ENCODE peak calls at places on chromosomes 7 and 10, in six cellular contexts. H is CD4-positive, alpha-beta memory T cell; E is left ventricle myocardium inferior; V is body of pancreas; J is HCT116; R is adrenal gland. Z is an unnamed sample. For H3K9me3, the result is how much of the 10 kb centered on the place peaks cover.

GRCh38 chr7:6272481-6273323 is at the start of gene CYTH3:
- DNase-seq in V (peak), J (no peak), E (peak), H (peak), R (peak), Z (peak)

GRCh38 chr10:71948496-71949067 is 15.6 kb upstream of the CHST3 start:
- DNase-seq in H (no peak), R (no peak), J (no peak), E (no peak), V (no peak), Z (no peak)

GRCh38 chr7:55157347-55158105 is 138.7 kb downstream of the EGFR start:
- DNase-seq in H (no peak), V (no peak), R (no peak), E (peak), J (no peak), Z (no peak)

GRCh38 chr7:2251841-2252771 is 10.1 kb downstream of the NUDT1 start:
- DNase-seq in V (no peak), H (no peak), E (no peak), J (no peak), R (no peak), Z (no peak)

GRCh38 chr7:36390199-36391090 is 783 bp downstream of the ANLN start:
- DNase-seq in J (peak), V (peak), R (peak), E (peak), H (peak), Z (peak)

GRCh38 chr10:34815174-34816066 is at the start of gene PARD3:
- DNase-seq in E (peak), J (no peak), V (peak), H (no peak), R (peak), Z (no peak)

GRCh38 chr7:155576900-155577508 is 30.6 kb upstream of the CNPY1 start:
- DNase-seq in R (no peak), H (no peak), J (peak), E (peak), V (no peak), Z (no peak)

GRCh38 chr7:102985176-102985783 is 72.5 kb downstream of the LRRC17 start:
- DNase-seq in R (no peak), J (no peak), E (no peak), V (no peak), H (no peak), Z (no peak)

DNA sequence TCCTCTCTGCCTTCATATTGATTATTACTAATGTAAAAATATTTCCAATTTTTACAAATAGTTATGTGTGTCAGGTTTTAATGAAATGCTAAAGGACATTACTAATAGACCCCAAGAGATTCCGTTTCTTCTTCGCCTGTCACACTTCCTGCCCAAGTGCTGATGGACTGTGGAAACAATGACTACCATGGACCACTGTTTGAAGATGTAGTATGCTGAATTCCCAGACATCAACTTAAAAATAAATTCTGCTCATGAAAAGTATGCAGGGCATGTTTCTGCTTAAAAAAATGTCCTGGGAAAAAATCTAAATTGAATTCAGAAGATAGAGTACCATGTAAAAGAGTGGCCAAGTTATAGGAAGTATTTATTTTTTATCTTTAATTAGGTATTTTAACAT is 52.1 kb downstream of the ST7 start:
- DNase-seq in J (no peak), H (no peak), R (no peak), E (no peak), V (no peak), Z (no peak)
- H3K27ac ChIP-seq in J (no peak), H (no peak), R (no peak), E (no peak), V (no peak), Z (no peak)

DNA sequence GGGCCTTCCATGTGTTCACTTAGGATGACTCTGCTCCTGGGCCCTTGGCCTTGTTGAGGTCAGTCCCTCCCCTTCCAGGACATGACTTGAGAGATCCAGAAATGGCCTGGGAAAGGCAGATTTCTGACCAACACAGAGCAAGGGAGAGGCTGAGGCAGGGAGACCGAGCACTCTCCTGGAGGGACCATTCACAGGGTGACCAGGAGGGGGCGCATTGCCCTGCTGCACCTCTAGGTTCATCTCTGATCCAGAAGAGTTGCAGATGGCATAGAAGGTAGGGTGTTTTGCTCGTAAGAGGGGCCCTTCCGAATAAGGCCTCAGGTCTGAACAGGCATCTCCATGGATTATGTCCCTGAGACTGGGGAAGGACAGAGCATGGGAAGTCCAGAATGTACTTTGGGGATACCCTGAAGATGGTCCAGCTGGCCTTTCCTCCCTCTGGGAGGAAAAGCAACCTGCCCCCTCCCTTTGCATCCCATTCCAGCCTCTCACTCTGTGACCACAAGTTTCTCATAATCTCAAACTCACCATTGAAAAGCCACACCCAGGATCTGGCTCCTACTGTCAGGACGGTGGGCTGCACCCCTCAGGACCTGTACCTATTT is 6.6 kb downstream of the DMBT1 start:
- DNase-seq in J (peak), V (peak), H (peak), R (no peak), E (no peak), Z (peak)
- H3K9me3 ChIP-seq in J (under half), V (under half), H (under half), R (under half), E (under half), Z (under half)

DNA sequence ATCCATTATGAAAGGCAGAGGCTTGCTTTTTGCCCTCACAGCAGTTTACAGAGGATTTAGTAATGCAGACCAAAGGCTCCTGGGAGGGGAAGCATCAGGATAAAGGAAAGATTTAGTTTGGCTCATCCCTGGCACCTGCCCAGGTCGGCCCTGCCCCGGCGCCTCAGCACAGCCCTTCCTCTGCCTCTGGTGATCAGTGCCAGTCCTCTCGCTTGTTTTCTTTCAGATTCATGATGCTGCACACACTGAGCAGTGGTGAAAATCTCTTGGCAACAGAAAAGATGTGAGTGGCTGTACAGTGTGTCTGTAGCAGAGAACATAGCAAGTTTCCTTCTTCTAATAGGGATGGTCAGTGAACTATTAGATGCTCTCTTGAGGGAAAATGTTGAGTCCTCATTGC is 994.1 kb downstream of the KCNMA1 start:
- DNase-seq in H (no peak), J (no peak), R (no peak), V (no peak), E (peak), Z (no peak)
- H3K27ac ChIP-seq in H (no peak), J (no peak), R (no peak), V (no peak), E (no peak), Z (no peak)

GRCh38 chr10:43557214-43557613 is 17.2 kb downstream of the ZNF239 start:
- DNase-seq in R (no peak), J (no peak), E (no peak), V (no peak), H (no peak), Z (no peak)
- H3K9me3 ChIP-seq in R (under half), J (under half), E (under half), V (under half), H (under half), Z (under half)

GRCh38 chr10:91162495-91163268 is 57.8 kb upstream of the PCGF5 start:
- DNase-seq in H (peak), E (peak), V (peak), J (no peak), R (peak), Z (no peak)

GRCh38 chr10:91164520-91165065 is 55.9 kb upstream of the PCGF5 start:
- DNase-seq in V (no peak), E (no peak), H (no peak), J (no peak), R (no peak), Z (no peak)

GRCh38 chr10:91163709-91164474 is 56.6 kb upstream of the PCGF5 start:
- DNase-seq in R (peak), V (peak), J (peak), H (no peak), E (peak), Z (no peak)

GRCh38 chr10:91162050-91162494 is 58.4 kb upstream of the PCGF5 start:
- DNase-seq in R (peak), E (no peak), H (peak), V (no peak), J (no peak), Z (no peak)

GRCh38 chr10:91163269-91163708 is 57.2 kb upstream of the PCGF5 start:
- DNase-seq in R (peak), V (peak), H (peak), J (peak), E (peak), Z (no peak)
- H3K27ac ChIP-seq in R (peak), V (peak), H (peak), J (peak), E (peak), Z (no peak)